ENCODE peak calls at places on chromosome 10, in seven cellular contexts. O, V, T, L, S, G and J are unnamed samples.

GRCh38 chr10:30059209-30060107 is at the start of gene JCAD:
- DNase-seq in O (peak; percentile 81), V (peak; percentile 82), T (peak; percentile 43), L (no peak), S (no peak), G (no peak), J (peak; percentile 28)

GRCh38 chr10:69558559-69558958 is 14.7 kb downstream of the NEUROG3 start:
- DNase-seq in O (no peak), V (no peak), T (no peak), L (no peak), S (no peak), G (no peak), J (no peak)

GRCh38 chr10:42942279-42942932 is 134.5 kb upstream of the RET start:
- DNase-seq in O (no peak), V (peak; percentile 47), T (no peak), L (no peak), S (no peak), G (no peak), J (no peak)

GRCh38 chr10:50991496-50992355 is 82.6 kb upstream of the PRKG1 start:
- DNase-seq in O (peak; percentile 68), V (peak; percentile 73), T (no peak), L (no peak), S (peak; percentile 67), G (no peak), J (peak; percentile 60)

GRCh38 chr10:4254101-4254994 is 469.3 kb upstream of the KLF6 start:
- DNase-seq in O (no peak), V (no peak), T (no peak), L (no peak), S (peak; percentile 99), G (no peak), J (peak; percentile 96)

GRCh38 chr10:68208424-68209042 is 23.4 kb downstream of the ATOH7 start:
- DNase-seq in O (peak; percentile 57), V (no peak), T (peak; percentile 32), L (peak; percentile 67), S (peak; percentile 79), G (peak; percentile 81), J (peak; percentile 85)

GRCh38 chr10:100705139-100705538 is 40.2 kb upstream of the PAX2 start:
- DNase-seq in O (no peak), V (no peak), T (no peak), L (no peak), S (no peak), G (peak; percentile 22), J (no peak)

GRCh38 chr10:120948889-120949382 is 97.8 kb downstream of the WDR11 start:
- DNase-seq in O (peak; percentile 71), V (peak; percentile 72), T (peak; percentile 70), L (no peak), S (peak; percentile 55), G (peak; percentile 48), J (peak; percentile 84)

GRCh38 chr10:53069013-53069412 is 296.4 kb upstream of the MBL2 start:
- DNase-seq in O (no peak), V (no peak), T (no peak), L (no peak), S (no peak), G (no peak), J (no peak)

GRCh38 chr10:74103560-74104248 is 46.9 kb downstream of the AP3M1 start:
- DNase-seq in O (no peak), V (no peak), T (peak; percentile 10), L (no peak), S (peak; percentile 42), G (peak; percentile 16), J (peak; percentile 71)

GRCh38 chr10:21292763-21293517 is 232.5 kb downstream of the SKIDA1 start:
- DNase-seq in O (no peak), V (peak; percentile 80), T (peak; percentile 25), L (peak; percentile 94), S (peak; percentile 98), G (peak; percentile 95), J (peak; percentile 99)

GRCh38 chr10:96334888-96335526 is 23.8 kb downstream of the OPALIN start:
- DNase-seq in O (no peak), V (no peak), T (no peak), L (peak; percentile 17), S (peak; percentile 41), G (peak; percentile 13), J (peak; percentile 71)

GRCh38 chr10:129031233-129032150 is 435.5 kb upstream of the MGMT start:
- DNase-seq in O (no peak), V (no peak), T (no peak), L (no peak), S (peak; percentile 12), G (no peak), J (peak; percentile 60)

GRCh38 chr10:43595739-43596298 is 10.4 kb upstream of the ZNF485 start:
- DNase-seq in O (no peak), V (no peak), T (no peak), L (no peak), S (no peak), G (no peak), J (peak; percentile 8)

GRCh38 chr10:80540644-80541143 is 3.0 kb downstream of the SH2D4B start:
- DNase-seq in O (no peak), V (no peak), T (no peak), L (no peak), S (no peak), G (no peak), J (no peak)

DNA sequence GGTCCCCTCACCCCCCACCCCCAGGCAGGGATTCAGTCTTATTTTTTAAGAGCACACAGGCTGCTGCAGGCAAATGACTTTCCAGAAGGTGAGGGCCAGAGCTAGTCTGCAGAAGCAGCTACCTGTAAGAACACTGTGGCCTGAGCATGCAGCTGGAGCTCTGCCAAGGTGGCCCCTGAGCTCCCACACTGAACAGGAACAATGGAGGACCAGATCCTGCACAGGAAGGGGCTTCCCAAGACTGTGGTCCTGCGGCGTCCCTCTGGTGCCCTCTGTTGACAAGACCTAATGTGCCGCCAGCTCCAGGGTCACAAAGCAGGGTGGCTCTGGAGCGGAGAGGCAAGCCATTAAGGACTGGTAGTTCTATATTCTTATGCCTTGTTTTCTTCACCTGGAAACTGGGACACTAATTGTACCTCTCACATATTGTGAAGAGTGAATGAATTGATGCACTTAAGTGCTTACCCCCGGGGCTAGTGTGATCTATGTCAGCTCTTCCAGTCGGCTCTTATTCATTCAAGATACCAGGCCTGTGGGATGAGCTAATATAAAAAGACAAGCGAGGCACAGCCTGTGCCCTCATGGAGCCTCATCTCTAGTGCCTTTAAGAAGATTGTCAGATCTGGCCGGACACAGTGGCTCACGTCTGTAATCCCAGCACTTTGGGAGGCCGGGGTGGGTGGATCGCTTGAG is 8.0 kb upstream of the BEND7 start:
- DNase-seq in O (peak; percentile 70), V (no peak), T (no peak), L (no peak), S (peak; percentile 41), G (peak; percentile 33), J (peak; percentile 49)
- TF ChIP-seq CTCF in O (peak; percentile 67), V (no peak), T (peak; percentile 38), L (peak; percentile 74), S (peak; percentile 67), G (peak; percentile 84), J (peak; percentile 68)

GRCh38 chr10:46283217-46283944 is 3.4 kb upstream of the ANTXRL start:
- DNase-seq in O (no peak), V (no peak), T (no peak), L (no peak), S (no peak), G (no peak), J (no peak)
- H3K4me3 ChIP-seq in O (no peak overlapping the region), V (peak overlapping the region; percentile 75), T (peak overlapping the region; percentile 49), L (peak overlapping the region; percentile 30), S (no peak overlapping the region), G (peak overlapping the region; percentile 49), J (peak overlapping the region; percentile 62)

GRCh38 chr10:70990661-70991060 is 102.3 kb upstream of the PCBD1 start:
- DNase-seq in O (no peak), V (no peak), T (no peak), L (no peak), S (no peak), G (no peak), J (no peak)

GRCh38 chr10:70984986-70985719 is 96.8 kb upstream of the PCBD1 start:
- DNase-seq in O (no peak), V (no peak), T (no peak), L (no peak), S (no peak), G (no peak), J (no peak)

GRCh38 chr10:70985824-70986336 is 97.5 kb upstream of the PCBD1 start:
- DNase-seq in O (no peak), V (no peak), T (no peak), L (no peak), S (no peak), G (no peak), J (no peak)

GRCh38 chr10:70991140-70992124 is 103.1 kb upstream of the PCBD1 start:
- DNase-seq in O (no peak), V (no peak), T (no peak), L (no peak), S (no peak), G (no peak), J (no peak)

DNA sequence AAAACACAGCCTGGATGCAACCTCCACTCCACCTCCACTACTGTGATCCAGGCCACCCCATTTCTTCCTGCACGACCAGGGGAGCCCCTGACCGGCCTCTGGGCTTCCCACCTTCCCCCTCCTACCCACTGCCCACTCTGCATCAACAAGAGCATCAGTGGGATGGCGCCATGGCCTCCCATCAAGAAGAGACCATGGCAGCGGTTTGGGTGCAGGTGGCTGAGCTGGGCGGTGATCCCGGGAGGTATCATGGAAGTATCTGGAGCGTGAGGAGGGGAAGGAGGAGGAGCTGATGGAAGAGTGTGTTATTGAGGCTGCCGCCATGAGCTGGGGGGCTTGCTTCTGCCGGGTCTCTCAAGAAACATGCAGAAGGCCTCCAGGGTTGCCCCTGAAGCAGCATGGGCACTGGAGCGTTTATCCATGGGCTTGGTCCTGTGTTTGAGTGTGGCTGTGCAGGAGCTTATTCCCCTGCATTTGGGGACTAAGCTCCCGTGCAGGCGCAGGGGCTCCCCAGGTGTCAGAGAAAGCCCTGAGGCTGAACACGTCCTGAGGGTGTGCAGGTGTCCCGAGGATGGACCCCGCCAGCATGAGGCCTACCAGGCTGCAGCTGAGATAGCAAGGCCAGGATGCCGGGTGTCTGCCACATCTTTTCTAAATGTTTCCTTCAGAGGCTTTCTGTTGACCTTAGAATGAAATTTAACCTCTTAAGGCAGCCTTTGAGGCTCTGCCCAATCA is 99.2 kb upstream of the PCBD1 start:
- DNase-seq in O (no peak), V (no peak), T (no peak), L (no peak), S (no peak), G (no peak), J (no peak)
- TF ChIP-seq CTCF in O (no peak), V (no peak), T (no peak), L (no peak), S (no peak), G (no peak), J (no peak)

DNA sequence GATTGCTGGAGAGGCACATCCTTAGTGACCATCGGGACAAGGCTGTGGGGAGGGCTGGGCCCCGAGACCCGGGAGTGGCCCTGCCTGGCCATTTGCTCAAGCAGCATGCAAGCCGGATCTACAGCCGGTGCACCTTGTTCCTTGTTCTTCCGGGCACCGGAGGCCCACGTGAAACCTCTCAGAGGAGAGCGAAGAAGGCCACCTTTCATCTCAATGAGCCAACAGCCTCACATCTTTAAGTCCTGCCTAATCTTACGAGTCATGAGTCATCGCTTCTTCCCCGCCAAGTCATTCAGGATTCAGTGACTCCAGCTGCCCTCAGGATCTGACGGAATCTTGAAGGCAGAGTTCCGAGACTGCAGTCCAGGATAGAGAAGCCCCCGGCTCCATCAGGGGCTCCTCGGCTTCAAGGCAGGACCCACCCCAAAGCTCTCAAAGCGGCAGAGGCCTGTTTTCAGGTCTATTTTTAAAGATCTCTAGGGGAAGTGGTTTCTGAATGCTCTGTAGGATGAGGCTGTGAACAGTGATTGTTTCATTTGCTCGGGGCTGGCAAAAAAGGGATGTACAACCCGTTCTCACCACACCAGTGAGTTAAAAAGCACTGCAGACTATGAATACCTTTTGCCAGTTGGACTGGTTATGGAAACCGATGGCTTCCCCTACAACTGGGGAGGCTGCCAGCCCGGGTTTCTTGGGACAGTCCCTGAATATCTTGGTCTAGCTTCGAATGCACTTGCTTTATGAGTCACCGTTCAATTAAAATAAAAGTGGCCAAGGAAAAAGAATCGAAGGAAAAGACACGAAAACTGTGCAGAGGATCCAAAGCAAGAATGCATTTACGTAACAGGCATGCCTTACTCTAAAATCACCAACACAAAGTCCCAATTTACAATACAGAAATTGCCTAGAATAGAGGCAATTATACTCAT is 57.2 kb upstream of the ECHDC3 start:
- DNase-seq in O (no peak), V (peak; percentile 88), T (peak; percentile 71), L (no peak), S (peak; percentile 86), G (peak; percentile 96), J (peak; percentile 68)
- H3K4me3 ChIP-seq in O (peak overlapping the region; percentile 10), V (peak overlapping the region; percentile 37), T (no peak overlapping the region), L (peak overlapping the region; percentile 20), S (peak overlapping the region; percentile 28), G (peak overlapping the region; percentile 55), J (peak overlapping the region; percentile 45)